ENCODE peak calls at places on chromosomes 2 and 18, in six cellular contexts. W is Peyer's patch; H is CD8-positive, alpha-beta T cell; K is GM06990; R is brain microvascular endothelial cell; Z is fibroblast of mammary gland. V is an unnamed sample.

GRCh38 chr2:133641497-133641896 is 73.2 kb upstream of the NCKAP5 start:
- DNase-seq in H (no peak), R (no peak), Z (no peak), W (no peak), K (no peak), V (peak)

GRCh38 chr2:176542456-176542855 is 273.2 kb downstream of the MTX2 start:
- DNase-seq in H (no peak), K (no peak), W (no peak), R (no peak), Z (peak), V (no peak)

GRCh38 chr18:8525692-8526091 is 83.5 kb upstream of the RAB12 start:
- DNase-seq in K (no peak), H (no peak), R (no peak), Z (no peak), W (no peak), V (no peak)

GRCh38 chr2:23925702-23926288 is 1.1 kb downstream of the ATAD2B start:
- DNase-seq in Z (peak), K (no peak), R (peak), H (peak), W (peak), V (peak)

GRCh38 chr2:177275671-177276070 is 11.1 kb upstream of the NFE2L2 start:
- DNase-seq in K (no peak), Z (peak), H (no peak), W (no peak), R (peak), V (no peak)

GRCh38 chr2:205734436-205734835 is 52.1 kb downstream of the NRP2 start:
- DNase-seq in R (peak), H (no peak), Z (peak), K (no peak), W (no peak), V (peak)

GRCh38 chr18:44325903-44326650 is 354.6 kb upstream of the SETBP1 start:
- DNase-seq in W (peak), K (no peak), Z (peak), H (no peak), R (peak), V (peak)

GRCh38 chr18:58402247-58402646 is 226.6 kb downstream of the ALPK2 start:
- DNase-seq in K (no peak), W (no peak), R (peak), Z (no peak), H (no peak), V (peak)

GRCh38 chr18:64116806-64117205 is 32.1 kb downstream of the LINC00305 start:
- DNase-seq in W (no peak), Z (no peak), K (no peak), H (no peak), R (no peak), V (no peak)

DNA sequence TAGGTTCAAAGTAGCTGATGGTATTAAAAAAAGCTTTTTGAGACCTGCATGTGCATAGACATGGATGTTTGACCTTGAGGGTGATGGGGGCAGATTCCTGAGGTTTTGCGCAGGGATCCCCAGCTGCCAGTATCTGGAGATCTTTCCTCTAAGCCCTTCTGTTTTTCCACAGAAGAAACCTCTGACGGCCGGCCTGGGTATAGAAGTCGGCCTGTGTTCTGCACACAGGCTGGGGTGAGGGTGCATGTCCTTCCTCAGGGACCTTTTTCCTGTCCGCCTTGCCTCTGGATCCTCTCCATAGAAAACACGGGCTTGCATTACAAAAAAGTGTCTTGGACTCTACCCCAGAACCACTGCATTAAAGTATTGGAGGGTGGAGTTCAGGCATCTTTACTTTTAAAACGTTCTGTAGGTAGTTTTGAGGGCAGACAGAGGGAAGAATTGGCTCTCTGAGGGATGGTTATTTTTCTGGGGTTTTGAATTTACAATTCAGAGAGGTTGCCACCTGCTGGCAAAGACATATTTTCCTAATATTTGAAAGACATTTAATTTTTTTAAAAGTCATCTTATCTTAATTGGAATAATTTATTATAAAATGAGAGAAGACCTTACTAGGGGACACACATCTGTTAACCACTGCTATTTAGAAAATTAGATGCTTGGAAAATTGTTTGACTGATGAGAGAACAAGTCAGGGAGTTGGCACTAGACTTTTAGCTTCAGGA is 350.6 kb downstream of the DCDC2C start:
- DNase-seq in Z (no peak), W (no peak), K (no peak), H (no peak), R (no peak), V (no peak)
- TF ChIP-seq CTCF in Z (no peak), W (no peak), K (no peak), H (no peak), R (no peak), V (no peak)

GRCh38 chr2:219687266-219687665 is 59.8 kb downstream of the SLC4A3 start:
- DNase-seq in K (no peak), H (no peak), Z (peak), R (peak), W (no peak), V (no peak)

GRCh38 chr2:219688560-219689445 is 61.4 kb downstream of the SLC4A3 start:
- DNase-seq in W (no peak), H (no peak), R (peak), Z (peak), K (no peak), V (peak)

GRCh38 chr2:219687882-219688559 is 60.6 kb downstream of the SLC4A3 start:
- DNase-seq in W (no peak), Z (no peak), R (no peak), H (no peak), K (no peak), V (peak)

GRCh38 chr2:219681301-219682290 is 54.2 kb downstream of the SLC4A3 start:
- DNase-seq in R (no peak), W (no peak), H (no peak), Z (peak), K (no peak), V (peak)

DNA sequence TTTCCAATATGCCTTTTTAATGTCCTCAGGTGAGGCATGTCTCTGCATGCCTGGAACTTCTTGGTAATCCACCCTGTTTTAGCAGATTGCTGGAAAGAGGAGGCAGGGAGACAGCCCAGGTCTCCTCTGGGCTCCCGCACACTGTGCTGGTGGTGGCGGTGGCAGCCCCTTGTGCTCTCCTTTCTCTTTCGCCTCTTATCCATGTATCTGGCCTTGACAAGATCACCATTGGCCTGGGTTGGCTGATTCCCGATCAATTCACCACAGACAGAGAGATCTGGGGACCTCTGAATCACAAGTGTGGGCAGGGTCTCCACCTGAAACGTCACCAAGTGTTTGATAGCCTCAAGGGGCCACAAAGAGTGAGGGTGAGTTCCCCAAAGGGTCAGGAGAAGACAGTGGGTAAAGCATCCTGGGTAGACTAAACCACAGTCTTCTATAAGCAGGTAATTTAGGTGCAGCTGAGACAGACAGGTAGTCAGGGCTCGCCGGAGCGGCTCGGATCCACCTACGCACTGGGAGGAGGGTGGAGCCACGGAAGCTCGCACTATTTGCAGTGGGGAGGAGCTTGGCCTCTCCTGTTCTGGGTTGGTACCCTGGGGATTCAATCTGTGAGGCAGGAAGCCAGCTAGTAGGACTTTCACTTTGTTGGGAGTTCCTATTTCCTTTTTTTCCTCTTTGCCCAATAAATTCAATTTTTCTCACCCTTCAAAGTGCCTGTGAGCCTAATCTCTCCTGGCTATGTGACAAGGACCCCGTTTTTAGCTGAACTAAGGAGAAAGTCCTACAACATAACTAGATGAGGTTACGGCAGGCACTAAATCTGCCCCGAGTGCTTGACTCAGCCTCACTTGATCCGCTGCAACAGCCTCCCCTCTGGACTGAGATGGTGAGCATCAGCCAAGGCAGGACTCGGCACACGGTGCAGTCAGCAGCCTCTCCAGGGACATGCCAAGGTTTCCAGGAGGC is 57.6 kb downstream of the SLC4A3 start:
- DNase-seq in Z (peak), W (peak), K (peak), R (peak), H (peak), V (peak)
- H3K4me3 ChIP-seq in Z (peak), W (peak), K (peak), R (peak), H (peak), V (peak)

DNA sequence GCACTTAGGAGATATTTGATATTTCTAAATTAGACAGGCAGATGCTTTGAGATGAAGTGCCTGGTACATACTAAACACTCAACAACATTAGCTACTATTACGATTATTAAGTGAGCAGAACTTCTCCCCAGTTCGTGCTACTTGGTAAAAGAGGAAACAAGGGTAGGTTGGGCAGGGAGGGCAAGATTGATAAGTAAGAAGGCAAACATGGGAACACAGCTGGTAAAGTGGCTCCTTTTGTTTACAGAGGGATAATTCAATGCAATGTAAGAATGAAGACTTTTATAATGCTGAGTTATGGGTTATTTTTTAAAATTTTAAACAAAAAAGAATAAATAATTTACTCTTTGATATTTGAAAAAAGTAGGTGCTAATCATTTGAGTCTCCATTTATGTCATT is 15.9 kb upstream of the WIPF1 start:
- DNase-seq in W (no peak), K (no peak), H (no peak), Z (no peak), R (no peak), V (no peak)
- TF ChIP-seq CTCF in W (no peak), K (no peak), H (no peak), Z (no peak), R (no peak), V (no peak)

DNA sequence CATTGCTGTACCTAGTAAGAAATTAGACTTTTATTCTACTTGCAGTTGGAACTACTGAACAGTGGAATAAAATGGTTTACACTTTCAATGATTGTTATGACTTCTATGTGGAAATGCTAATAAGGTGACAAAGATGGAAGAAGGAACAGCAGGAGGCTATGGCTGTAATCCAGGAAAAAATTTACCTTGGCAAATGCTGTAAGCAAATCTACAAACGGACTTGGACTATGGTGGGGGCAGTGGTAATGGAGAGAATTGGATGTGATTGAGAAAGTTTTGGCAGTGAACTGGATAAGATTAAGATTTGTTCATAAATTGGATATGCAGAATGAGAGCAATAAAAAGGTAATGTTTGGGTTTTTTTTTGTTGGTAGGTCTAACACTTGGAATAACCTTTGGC is 111.0 kb upstream of the ERBB4 start:
- DNase-seq in R (no peak), H (no peak), W (no peak), Z (no peak), K (no peak), V (no peak)
- H3K4me3 ChIP-seq in R (no peak), H (no peak), W (no peak), Z (no peak), K (no peak), V (no peak)

DNA sequence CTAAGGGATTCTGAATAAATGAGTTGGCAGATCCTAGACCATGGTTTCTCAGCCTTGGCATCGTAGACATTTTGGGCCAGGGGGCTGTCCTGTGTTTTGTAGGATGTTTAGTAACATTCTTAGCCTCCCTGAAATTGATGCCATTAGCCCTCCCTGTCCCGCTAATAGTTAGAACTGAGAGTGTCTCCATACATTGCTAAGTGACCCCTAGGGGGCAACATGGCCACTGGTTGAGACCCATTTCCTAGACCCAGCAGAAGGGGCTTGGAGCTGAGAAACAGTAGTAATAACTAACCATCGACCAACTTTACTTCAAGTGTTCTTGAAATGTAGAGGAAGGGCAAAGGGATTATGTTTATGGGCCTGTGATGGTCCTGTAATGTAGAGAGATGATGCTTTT is 40.8 kb downstream of the KCMF1 start:
- DNase-seq in Z (no peak), H (no peak), R (no peak), K (no peak), W (no peak), V (no peak)
- TF ChIP-seq CTCF in Z (peak), H (no peak), R (peak), K (peak), W (no peak), V (no peak)

GRCh38 chr2:167869200-167869599 is 378.2 kb downstream of the STK39 start:
- DNase-seq in H (no peak), W (no peak), Z (no peak), K (no peak), R (no peak), V (no peak)
- H3K4me3 ChIP-seq in H (no peak), W (no peak), Z (no peak), K (no peak), R (no peak), V (no peak)

DNA sequence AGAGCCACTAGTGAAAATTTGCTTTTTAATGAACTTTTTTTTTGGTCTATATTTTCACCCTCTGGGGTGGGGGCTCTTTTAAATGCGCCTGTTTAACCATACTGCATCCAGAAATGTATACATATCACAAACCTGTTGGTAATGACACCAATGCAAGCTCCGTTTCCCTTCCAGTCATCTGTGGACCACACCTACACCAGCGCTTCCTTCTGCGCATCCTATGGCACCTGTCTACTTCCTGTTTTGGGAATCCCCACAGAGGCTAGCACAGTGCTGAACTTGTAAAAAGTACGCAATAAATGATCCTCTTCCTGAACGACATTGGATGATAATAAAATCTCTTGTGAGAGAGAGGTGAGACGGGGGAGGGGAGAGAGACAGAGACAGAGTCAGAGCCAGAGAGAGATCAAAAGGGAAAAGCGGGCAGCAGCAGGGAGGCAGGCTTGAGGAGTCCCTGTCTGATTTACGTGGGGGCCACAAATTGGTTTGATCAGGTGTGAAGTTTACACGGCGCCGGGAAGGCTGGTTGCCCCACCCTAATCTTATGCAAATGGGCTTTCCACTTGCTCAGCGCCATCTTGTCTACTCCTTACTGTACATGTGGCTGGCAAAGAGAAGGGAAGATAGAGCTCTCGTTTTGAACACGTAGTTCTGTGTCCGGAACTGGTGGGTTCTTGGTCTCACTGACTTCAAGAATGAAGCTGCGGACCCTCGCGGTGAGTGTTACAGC is 38.1 kb upstream of the SLC38A11 start:
- DNase-seq in K (no peak), R (no peak), Z (no peak), W (no peak), H (no peak), V (no peak)
- TF ChIP-seq CTCF in K (no peak), R (no peak), Z (no peak), W (no peak), H (no peak), V (no peak)

GRCh38 chr2:159246325-159246988 is 40.0 kb downstream of the WDSUB1 start:
- DNase-seq in R (no peak), W (no peak), K (no peak), H (no peak), Z (no peak), V (no peak)

GRCh38 chr2:159251296-159252173 is 35.0 kb downstream of the WDSUB1 start:
- DNase-seq in R (no peak), Z (no peak), K (no peak), H (no peak), W (no peak), V (no peak)

GRCh38 chr2:159252905-159253304 is 33.6 kb downstream of the WDSUB1 start:
- DNase-seq in H (no peak), Z (no peak), K (no peak), R (no peak), W (no peak), V (no peak)

GRCh38 chr2:159249955-159250723 is 36.4 kb downstream of the WDSUB1 start:
- DNase-seq in R (peak), H (no peak), Z (peak), K (peak), W (no peak), V (peak)
- H3K4me3 ChIP-seq in R (no peak), H (no peak), Z (no peak), K (no peak), W (no peak), V (no peak)

GRCh38 chr18:12088096-12088495 is 5.5 kb upstream of the ANKRD62 start:
- DNase-seq in W (no peak), R (no peak), Z (no peak), K (no peak), H (no peak), V (no peak)

GRCh38 chr18:12086249-12086648 is 7.4 kb upstream of the ANKRD62 start:
- DNase-seq in R (no peak), H (no peak), Z (no peak), W (no peak), K (no peak), V (peak)

GRCh38 chr18:12085786-12086185 is 7.9 kb upstream of the ANKRD62 start:
- DNase-seq in Z (no peak), K (no peak), H (no peak), R (no peak), W (no peak), V (no peak)

GRCh38 chr18:12087483-12087960 is 6.1 kb upstream of the ANKRD62 start:
- DNase-seq in H (no peak), R (no peak), K (no peak), W (no peak), Z (no peak), V (no peak)

DNA sequence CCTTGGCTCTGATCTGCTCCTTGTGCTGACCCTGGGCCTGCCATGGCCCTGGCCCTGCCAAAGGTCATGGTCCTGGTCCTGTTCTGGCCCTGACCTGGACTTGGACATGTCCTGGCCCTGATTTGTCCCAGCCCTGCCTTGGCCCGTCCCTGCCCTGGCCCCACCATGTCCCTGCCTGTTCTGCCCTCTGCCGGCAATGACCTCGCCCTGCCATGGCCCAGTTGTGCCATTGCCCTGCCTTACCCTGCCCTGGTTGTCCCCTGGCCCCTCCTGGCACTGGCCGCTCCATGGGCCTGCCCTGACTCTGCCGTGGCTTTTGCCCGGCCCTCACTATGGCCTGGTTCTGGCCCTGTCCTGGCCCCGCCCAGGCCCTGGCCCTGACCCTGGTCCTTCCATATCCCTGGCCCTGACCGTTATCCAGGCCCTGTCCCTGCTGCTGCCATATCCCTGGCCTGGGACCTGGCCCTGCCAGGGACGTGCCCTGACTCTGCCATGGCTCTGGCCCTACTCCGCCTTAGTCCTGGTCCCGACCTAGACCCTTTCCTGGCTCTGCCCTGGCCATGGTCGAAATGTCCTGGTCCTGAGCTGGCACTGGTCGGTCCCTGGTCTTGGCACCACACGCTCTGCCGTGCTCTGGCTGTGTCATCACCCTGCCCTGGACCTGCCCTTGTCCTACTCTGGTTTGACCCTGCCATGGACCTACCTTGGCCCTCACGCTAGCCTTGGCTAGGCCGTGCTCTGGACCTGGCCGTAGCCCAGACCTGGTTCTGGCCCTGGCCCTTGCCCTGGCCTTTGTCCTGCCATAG is 6.8 kb upstream of the ANKRD62 start:
- DNase-seq in R (no peak), W (no peak), Z (no peak), H (no peak), K (no peak), V (no peak)
- TF ChIP-seq CTCF in R (no peak), W (no peak), Z (no peak), H (no peak), K (no peak), V (no peak)

DNA sequence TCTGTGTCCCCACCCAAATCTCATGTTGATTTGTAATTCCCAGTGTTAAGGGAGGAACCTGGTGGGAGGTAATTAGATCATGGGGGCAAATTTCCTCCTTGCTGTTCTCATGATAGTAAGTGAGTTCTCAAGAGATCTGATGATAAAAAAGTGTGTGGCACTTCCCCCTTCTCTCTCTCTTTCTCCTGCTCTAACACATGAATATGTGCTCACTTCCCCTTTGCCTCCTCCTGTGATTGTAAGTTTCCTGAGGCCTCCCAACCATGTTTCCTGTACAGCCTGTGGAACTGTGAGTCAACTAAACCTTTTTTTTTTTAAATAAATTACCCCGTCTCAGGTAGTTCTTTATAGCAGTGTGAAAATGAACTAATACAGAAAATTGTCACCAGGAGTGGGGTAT is 380.0 kb downstream of the MEIS1 start:
- DNase-seq in Z (no peak), R (no peak), K (no peak), W (no peak), H (no peak), V (no peak)
- H3K4me3 ChIP-seq in Z (no peak), R (no peak), K (no peak), W (no peak), H (no peak), V (no peak)

V was measured in epithelial cell of esophagus.